ENCODE peak calls at places on chromosomes 12 and 14, in four cellular contexts. W is heart right ventricle, F is GM06990, R is fibroblast of pulmonary artery. E is an unnamed sample.

GRCh38 chr12:16112626-16113560 is 164.6 kb downstream of the SLC15A5 start:
- DNase-seq in F (no peak), R (no peak), W (no peak), E (no peak)

GRCh38 chr14:64387232-64387737 is 868 bp upstream of the MTHFD1 start:
- DNase-seq in W (no peak), R (peak), F (no peak), E (peak)

GRCh38 chr14:68111733-68112270 is 292.2 kb downstream of the RAD51B start:
- DNase-seq in F (no peak), R (no peak), W (no peak), E (no peak)

GRCh38 chr12:4530982-4531586 is 7.6 kb upstream of the RAD51AP1 start:
- DNase-seq in W (no peak), R (no peak), F (no peak), E (no peak)

GRCh38 chr12:132380646-132381045 is 51.3 kb upstream of the GALNT9 start:
- DNase-seq in R (no peak), F (no peak), W (no peak), E (no peak)

GRCh38 chr12:75553398-75553797 is 42.0 kb upstream of the KRR1 start:
- DNase-seq in W (no peak), R (no peak), F (no peak), E (no peak)

GRCh38 chr14:75401356-75401755 is 26.5 kb upstream of the JDP2 start:
- DNase-seq in R (peak), W (peak), F (no peak), E (no peak)

GRCh38 chr14:101088395-101088667 is 184.8 kb upstream of the RTL1 start:
- DNase-seq in F (no peak), W (no peak), R (no peak), E (no peak)

GRCh38 chr12:1473418-1473817 is 121.0 kb downstream of the FBXL14 start:
- DNase-seq in F (peak), W (peak), R (no peak), E (no peak)

GRCh38 chr12:6631549-6631961 is 4.2 kb downstream of the LPAR5 start:
- DNase-seq in W (peak), F (peak), R (no peak), E (peak)

GRCh38 chr12:94023879-94024278 is 124.5 kb upstream of the PLXNC1 start:
- DNase-seq in R (no peak), W (no peak), F (no peak), E (no peak)

GRCh38 chr12:22409071-22409951 is 74.8 kb upstream of the ST8SIA1 start:
- DNase-seq in F (peak), W (no peak), R (no peak), E (peak)

GRCh38 chr12:31954925-31955678 is 4.1 kb upstream of the RESF1 start:
- DNase-seq in R (no peak), F (no peak), W (no peak), E (no peak)

GRCh38 chr12:49389092-49389703 is 21.9 kb downstream of the SPATS2 start:
- DNase-seq in F (no peak), W (peak), R (no peak), E (no peak)

GRCh38 chr14:79986251-79986650 is 225.1 kb downstream of the DIO2 start:
- DNase-seq in F (no peak), R (peak), W (no peak), E (no peak)

GRCh38 chr12:25585021-25585523 is 32.0 kb upstream of the LMNTD1 start:
- DNase-seq in R (peak), W (no peak), F (no peak), E (no peak)

DNA sequence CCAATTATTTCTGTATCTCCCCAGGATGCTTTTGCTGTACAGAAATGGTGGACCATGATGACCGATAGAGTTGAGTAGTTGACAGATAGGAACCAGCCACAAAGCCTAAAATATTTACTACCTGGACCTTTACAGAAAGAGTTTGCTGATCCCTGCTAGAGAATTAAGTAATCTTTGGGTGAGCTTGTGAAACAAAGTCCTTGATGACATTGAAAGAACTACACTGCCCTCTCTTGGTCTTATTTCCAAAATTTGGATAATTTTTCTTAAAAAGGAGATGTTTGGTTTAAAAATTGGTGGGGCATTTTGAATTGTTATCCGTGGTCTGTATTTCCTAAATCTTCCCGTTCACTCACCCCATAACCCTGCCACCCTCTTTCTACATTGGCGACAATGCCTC is 13.7 kb upstream of the TCTN1 start:
- DNase-seq in R (peak), F (no peak), W (no peak), E (peak)
- TF ChIP-seq CTCF in R (peak), F (peak), W (peak), E (peak)

GRCh38 chr14:54759982-54760585 is 142.5 kb downstream of the GCH1 start:
- DNase-seq in W (no peak), R (no peak), F (no peak), E (no peak)

GRCh38 chr14:54763761-54764160 is 138.9 kb downstream of the GCH1 start:
- DNase-seq in R (no peak), W (no peak), F (no peak), E (no peak)

GRCh38 chr14:54761835-54762234 is 140.8 kb downstream of the GCH1 start:
- DNase-seq in W (no peak), R (no peak), F (no peak), E (no peak)

GRCh38 chr14:54760866-54761265 is 141.8 kb downstream of the GCH1 start:
- DNase-seq in F (no peak), R (no peak), W (no peak), E (no peak)

DNA sequence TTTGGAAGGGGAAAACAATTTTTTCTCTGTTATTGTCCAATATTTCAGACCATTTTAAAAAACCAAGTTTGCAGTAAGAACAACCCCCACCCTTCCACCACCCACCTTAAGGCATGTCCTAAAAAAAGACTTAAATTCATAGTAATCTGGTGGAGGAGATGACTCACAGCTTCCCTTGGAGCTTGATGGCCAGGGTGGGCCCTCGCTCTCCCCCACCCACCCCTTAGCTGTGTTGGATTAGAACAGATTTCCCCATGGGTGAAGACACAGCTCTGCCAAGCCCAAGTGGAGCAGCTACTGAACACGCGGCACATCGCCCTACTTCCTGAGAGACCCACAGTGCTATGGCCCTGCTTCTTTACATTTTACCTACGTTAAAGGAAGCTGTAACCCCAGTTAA is 140.3 kb downstream of the GCH1 start:
- DNase-seq in W (no peak), F (no peak), R (peak), E (no peak)
- H3K4me3 ChIP-seq in W (no peak), F (no peak), R (no peak), E (no peak)

DNA sequence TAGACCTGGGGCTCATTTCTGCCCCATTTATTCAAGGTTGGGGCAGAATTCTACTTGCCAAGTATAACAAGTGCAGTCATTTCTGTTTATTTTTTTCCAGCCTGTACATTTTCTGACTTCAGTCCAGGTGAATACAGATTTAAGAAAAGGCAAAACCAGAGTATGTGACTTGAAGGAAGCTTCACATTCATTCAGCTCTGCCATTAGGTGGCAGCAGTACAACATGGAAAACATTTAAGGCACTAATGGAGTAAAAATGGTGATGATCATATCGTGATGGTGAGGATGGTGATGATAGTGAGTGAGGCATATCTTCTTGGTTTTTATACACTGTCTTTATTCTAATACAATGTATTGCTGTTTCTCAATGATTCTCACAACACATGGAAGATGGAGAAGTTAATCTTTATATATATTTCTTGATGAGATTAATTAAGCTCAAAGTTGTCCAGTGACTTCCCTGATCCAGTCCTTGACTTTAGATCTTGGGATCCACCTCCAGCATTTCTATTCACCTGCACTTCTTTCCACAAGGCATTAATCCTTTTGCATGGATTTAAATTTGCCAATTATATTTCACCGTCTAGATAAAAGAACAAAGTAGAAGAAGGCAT is 176.7 kb upstream of the SEL1L start:
- DNase-seq in W (no peak), F (no peak), R (peak), E (peak)
- TF ChIP-seq CTCF in W (peak), F (peak), R (peak), E (peak)

DNA sequence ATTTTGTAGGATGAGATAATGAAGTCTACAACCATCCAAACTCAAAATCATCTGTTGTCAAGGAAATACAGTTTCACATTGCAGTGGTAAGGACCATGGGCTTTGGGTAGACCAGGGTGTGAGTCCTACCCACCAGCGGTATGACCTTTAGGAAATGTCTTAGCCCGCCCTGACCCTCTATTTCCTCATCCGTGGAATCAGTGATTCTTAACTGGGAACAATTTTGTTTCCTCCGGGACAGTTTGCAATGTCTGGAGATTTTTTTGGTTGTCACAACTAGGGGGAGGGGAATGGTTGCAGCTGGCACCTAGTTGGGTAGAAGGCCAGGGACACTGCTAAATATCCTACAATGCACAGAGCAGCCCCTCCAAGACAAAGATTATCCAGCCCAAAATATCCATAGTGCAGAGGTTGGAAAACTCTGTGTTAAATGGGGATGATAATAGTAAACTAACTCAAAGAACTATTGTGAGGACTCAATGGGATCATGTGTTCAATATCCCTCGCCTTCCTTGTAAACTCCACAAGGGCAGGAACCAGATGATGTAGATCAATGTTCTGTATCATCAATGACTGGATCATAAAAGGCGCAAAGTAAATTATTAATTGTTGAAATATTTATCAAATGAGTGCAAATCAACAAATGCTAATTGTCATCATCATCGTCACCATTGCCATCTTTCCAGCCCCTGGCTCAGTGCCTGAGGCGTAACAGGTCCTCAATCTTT is 15.7 kb upstream of the IFT81 start:
- DNase-seq in W (no peak), F (no peak), R (no peak), E (no peak)
- H3K4me3 ChIP-seq in W (no peak), F (no peak), R (no peak), E (no peak)

DNA sequence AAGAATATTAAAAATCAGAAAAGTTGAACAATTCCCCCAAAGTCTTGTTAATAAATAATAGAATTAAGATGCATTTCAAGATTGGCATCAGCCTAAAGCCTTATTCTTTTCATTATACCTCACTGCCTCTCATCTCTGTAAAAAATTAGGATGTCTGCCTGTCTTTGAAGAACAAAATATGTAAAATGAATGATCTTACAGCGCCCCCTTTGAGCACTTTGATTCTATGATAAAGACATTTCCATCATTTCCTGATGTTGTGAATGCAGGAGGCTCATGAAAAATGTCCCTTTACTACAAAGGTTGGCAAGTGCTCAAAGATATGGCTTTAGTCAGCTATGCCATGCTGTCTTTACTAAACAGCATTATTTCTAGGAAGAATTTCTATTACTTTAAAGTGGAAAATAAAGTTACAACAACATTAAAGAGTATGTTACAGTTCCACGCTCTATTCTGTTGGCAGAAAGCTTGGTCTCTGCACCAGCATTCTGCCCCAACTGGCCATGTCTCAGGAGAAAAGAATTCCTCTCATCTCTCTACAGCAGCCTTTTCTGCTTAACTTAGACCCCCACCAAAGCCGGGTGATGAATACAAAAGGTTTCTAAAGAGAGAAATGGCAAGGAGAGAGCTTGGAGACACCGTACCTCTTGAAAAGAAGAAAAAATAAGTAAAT is 95.1 kb downstream of the LLPH start:
- DNase-seq in W (no peak), F (no peak), R (peak), E (peak)
- TF ChIP-seq CTCF in W (no peak), F (no peak), R (peak), E (no peak)

E was measured in GM12865.